ENCODE peak calls at places on chromosome 3, in seven cellular contexts. J, G, S, T, A, N and H are unnamed samples.
A peak's percentile ranks its signal among the peaks of the same experiment; 100 is the strongest.

GRCh38 chr3:140204271-140204984 is 269.4 kb downstream of the CLSTN2 start:
- DNase-seq in G (no peak), A (no peak), J (no peak), S (no peak), N (peak; percentile 59), T (no peak), H (no peak)

GRCh38 chr3:77296527-77296926 is 256.6 kb downstream of the ROBO2 start:
- DNase-seq in S (no peak), G (no peak), T (no peak), A (no peak), J (no peak), N (no peak), H (peak; percentile 12)

GRCh38 chr3:45911496-45912226 is 25.3 kb downstream of the CCR9 start:
- DNase-seq in T (no peak), N (no peak), S (no peak), A (no peak), G (no peak), J (no peak), H (no peak)

GRCh38 chr3:70754314-70754713 is 441.9 kb upstream of the MDFIC2 start:
- DNase-seq in N (no peak), T (no peak), A (no peak), G (no peak), J (no peak), S (no peak), H (peak; percentile 41)

GRCh38 chr3:158845748-158846350 is 44.0 kb downstream of the MFSD1 start:
- DNase-seq in T (no peak), A (no peak), S (peak; percentile 27), G (no peak), N (no peak), J (peak; percentile 33), H (peak; percentile 48)

GRCh38 chr3:80052271-80052670 is 284.5 kb upstream of the ROBO1 start:
- DNase-seq in N (no peak), G (no peak), J (no peak), A (no peak), S (no peak), T (no peak), H (no peak)

GRCh38 chr3:1583044-1583443 is 490.2 kb downstream of the CNTN6 start:
- DNase-seq in S (no peak), G (no peak), A (no peak), T (no peak), N (no peak), J (no peak), H (no peak)

GRCh38 chr3:24364359-24364758 is 130.3 kb downstream of the THRB start:
- DNase-seq in J (no peak), N (no peak), T (no peak), G (no peak), S (no peak), A (no peak), H (no peak)

GRCh38 chr3:171646357-171647133 is 163.7 kb downstream of the PLD1 start:
- DNase-seq in A (no peak), N (no peak), S (no peak), G (no peak), J (no peak), T (no peak), H (peak; percentile 86)

GRCh38 chr3:124315215-124316033 is 323.5 kb upstream of the ROPN1 start:
- DNase-seq in N (no peak), T (no peak), A (no peak), G (no peak), J (no peak), S (no peak), H (peak; percentile 23)

GRCh38 chr3:114155370-114155821 is 23.5 kb downstream of the DRD3 start:
- DNase-seq in G (no peak), A (no peak), N (peak; percentile 82), T (no peak), S (peak; percentile 28), J (peak; percentile 34), H (peak; percentile 41)

GRCh38 chr3:106013971-106014370 is 145.2 kb upstream of the CBLB start:
- DNase-seq in J (peak; percentile 18), S (no peak), N (no peak), T (no peak), A (no peak), G (no peak), H (peak; percentile 87)

GRCh38 chr3:185175370-185175987 is 22.6 kb upstream of the C3orf70 start:
- DNase-seq in N (peak; percentile 77), S (peak; percentile 89), A (no peak), T (no peak), J (peak; percentile 82), G (no peak), H (peak; percentile 65)
- H3K4me3 ChIP-seq in N (peak overlapping the region; percentile 54), S (no peak overlapping the region), A (no peak overlapping the region), T (no peak overlapping the region), J (no peak overlapping the region), G (no peak overlapping the region), H (peak overlapping the region; percentile 23)

DNA sequence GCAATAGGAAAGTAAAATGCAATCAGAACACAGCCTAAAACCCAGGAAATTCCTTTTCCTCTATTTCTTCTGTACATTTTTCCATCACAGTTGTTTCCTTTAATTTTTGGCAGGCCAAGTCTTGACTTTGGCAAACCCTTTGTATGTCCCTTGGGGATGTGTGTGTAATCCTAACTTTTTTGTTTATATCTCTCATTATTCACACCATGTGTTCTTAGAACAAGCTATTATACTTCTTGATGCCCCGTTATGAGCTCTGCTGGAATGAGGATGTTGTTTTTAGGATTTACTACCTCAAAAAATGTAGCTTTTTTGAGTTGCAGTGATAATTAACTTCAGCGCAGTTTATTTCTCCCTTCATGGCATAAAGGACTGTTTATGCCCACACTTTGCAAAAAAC is 123.4 kb downstream of the ABI3BP start:
- DNase-seq in T (no peak), A (no peak), S (no peak), N (no peak), J (no peak), G (no peak), H (peak; percentile 77)
- TF ChIP-seq CTCF in T (no peak), A (no peak), S (no peak), N (no peak), J (no peak), G (no peak), H (no peak)

DNA sequence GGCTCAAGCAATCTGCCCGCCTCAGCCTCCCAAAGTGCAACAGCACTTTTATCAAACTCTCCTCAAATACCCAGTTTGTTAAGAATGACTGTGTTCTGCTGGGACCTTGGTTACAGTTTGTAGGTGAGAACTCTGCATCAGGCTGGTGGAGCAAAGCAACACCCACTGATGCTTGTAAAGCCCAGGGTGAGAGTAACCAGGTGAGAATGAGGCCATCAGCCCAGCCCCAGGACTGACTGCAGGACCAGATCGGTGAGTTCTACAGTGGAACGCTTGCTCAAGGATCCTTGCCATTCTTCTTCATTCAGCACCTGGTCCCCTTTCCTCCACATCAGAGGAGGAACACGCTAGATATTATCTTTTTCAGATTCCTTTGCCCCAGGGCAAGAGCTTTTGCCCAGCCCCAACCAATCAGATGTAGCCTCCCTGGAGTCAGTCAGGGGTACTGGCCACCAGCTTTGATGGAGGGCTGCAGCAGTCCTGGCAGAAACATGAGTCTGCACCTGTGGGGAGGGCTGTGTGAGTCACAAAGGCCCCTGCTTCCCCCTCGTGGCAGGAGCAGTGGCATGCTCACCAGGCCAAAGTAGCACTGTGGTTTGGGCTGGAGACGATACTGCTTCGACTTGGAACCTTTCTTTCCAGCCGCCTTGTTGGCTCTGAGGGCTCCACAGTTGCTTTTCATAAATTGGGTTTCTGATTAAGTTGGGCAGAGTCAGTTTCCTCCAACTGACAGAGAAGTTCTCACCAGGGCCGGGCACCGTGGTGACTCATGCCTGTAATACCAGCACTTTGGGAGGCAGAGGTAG is 3.5 kb upstream of the SHISA5 start:
- DNase-seq in N (peak; percentile 95), T (peak; percentile 58), J (peak; percentile 68), A (peak; percentile 30), G (peak; percentile 53), S (peak; percentile 44), H (peak; percentile 68)
- H3K4me3 ChIP-seq in N (peak overlapping the region; percentile 6), T (no peak overlapping the region), J (no peak overlapping the region), A (no peak overlapping the region), G (no peak overlapping the region), S (no peak overlapping the region), H (no peak overlapping the region)

DNA sequence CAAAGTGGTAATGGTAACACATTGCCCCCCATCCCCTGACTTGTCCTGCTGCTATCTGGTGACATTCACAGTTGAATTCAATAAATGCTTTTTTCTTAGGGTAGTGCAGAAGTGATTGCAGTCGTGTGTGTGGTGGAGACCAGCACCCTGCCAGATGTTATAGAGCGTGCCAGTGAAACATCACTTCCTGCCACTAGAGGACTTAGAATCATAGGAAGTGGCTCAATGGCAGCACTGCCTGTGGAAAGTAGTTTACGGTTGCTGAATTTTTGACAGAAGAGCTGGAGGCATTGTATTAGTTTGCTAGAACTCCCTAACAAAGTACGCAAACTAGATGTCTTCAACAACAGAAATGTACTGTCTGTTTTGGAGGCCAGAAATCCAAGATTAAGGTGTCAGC is 37.4 kb upstream of the P2RY12 start:
- DNase-seq in N (no peak), T (no peak), S (no peak), J (no peak), G (no peak), A (no peak), H (no peak)
- TF ChIP-seq CTCF in N (peak; percentile 62), T (no peak), S (no peak), J (no peak), G (no peak), A (no peak), H (peak; percentile 3)

GRCh38 chr3:156610154-156610553 is 55.2 kb upstream of the SSR3 start:
- DNase-seq in N (no peak), J (no peak), A (no peak), S (no peak), T (no peak), G (no peak), H (no peak)

GRCh38 chr3:156609546-156609945 is 54.6 kb upstream of the SSR3 start:
- DNase-seq in J (no peak), G (no peak), T (no peak), A (no peak), N (no peak), S (no peak), H (no peak)

GRCh38 chr3:156608601-156609000 is 53.7 kb upstream of the SSR3 start:
- DNase-seq in G (no peak), T (no peak), N (no peak), S (no peak), J (no peak), A (no peak), H (no peak)

GRCh38 chr3:156606729-156607128 is 51.8 kb upstream of the SSR3 start:
- DNase-seq in T (no peak), J (no peak), N (no peak), A (no peak), S (no peak), G (no peak), H (no peak)

GRCh38 chr3:156609115-156609514 is 54.2 kb upstream of the SSR3 start:
- DNase-seq in G (no peak), S (no peak), T (no peak), J (no peak), A (no peak), N (no peak), H (no peak)
- H3K4me3 ChIP-seq in G (no peak overlapping the region), S (no peak overlapping the region), T (no peak overlapping the region), J (no peak overlapping the region), A (no peak overlapping the region), N (no peak overlapping the region), H (no peak overlapping the region)

DNA sequence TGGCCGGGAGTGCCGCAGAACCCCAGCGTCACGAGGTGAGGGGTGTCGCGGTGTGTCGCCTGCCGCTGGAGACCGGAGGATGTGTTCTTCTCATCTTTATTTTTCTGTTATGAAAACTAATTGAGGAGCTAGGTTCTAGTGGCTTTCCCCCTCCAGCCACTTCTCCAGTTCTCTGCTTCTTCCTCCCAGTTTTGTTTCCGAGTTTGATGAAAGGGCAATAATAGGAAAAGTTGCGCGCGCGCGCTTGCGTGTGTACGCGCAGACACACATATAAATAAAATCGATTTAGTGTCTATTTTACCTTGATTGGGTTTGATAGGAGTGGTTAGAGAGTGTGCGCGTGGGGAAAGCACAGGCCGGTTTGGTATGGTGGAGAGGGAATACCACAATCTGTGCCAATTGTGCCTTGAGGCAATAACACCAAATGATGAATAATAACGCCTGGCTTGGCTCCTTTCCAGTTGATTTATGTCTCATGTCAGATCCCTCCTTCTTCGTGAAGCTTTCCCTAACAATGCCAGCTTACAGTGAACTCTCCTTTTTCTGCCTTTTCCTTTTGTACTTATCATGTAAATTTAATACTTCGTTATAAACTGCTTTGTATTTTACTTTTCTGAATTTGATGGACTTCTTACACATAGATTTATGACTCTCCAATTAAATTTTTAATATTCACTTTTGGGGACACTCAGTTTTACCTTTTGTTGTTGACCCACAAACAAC is 1.5 kb downstream of the TIPARP start:
- DNase-seq in J (peak; percentile 66), S (peak; percentile 71), T (peak; percentile 73), G (no peak), N (no peak), A (peak; percentile 60), H (peak; percentile 88)
- TF ChIP-seq CTCF in J (no peak), S (no peak), T (no peak), G (no peak), N (no peak), A (no peak), H (no peak)